ENCODE peak calls at places on chromosome 3, in ten cellular contexts. J, Y, V, D, E, H, K, S, M and R are unnamed samples.

GRCh38 chr3:128997486-128997885 is 3.6 kb upstream of the CFAP92 start:
- DNase-seq in J (no peak), Y (no peak), V (no peak), D (no peak), E (no peak), H (no peak), K (no peak), S (no peak), M (no peak), R (no peak)

GRCh38 chr3:141876891-141877561 is 583 bp downstream of the ATP1B3 start:
- DNase-seq in J (no peak), Y (no peak), V (no peak), D (peak), E (peak), H (peak), K (peak), S (peak), M (peak), R (no peak)

GRCh38 chr3:46284981-46285683 is 42.9 kb downstream of the CCR3 start:
- DNase-seq in J (no peak), Y (no peak), V (no peak), D (no peak), E (no peak), H (no peak), K (peak), S (no peak), M (no peak), R (no peak)

GRCh38 chr3:72798552-72799195 is 49.6 kb downstream of the SHQ1 start:
- DNase-seq in J (no peak), Y (no peak), V (no peak), D (no peak), E (no peak), H (no peak), K (no peak), S (no peak), M (no peak), R (no peak)

GRCh38 chr3:152779649-152780048 is 55.3 kb upstream of the P2RY1 start:
- DNase-seq in J (no peak), Y (peak), V (no peak), D (no peak), E (no peak), H (no peak), K (no peak), S (no peak), M (no peak), R (no peak)

GRCh38 chr3:55724851-55725250 is 237.7 kb upstream of the WNT5A start:
- DNase-seq in J (no peak), Y (no peak), V (no peak), D (no peak), E (no peak), H (no peak), K (no peak), S (no peak), M (no peak), R (no peak)

GRCh38 chr3:52490938-52491526 is 4.1 kb upstream of the STAB1 start:
- DNase-seq in J (no peak), Y (no peak), V (no peak), D (no peak), E (peak), H (no peak), K (no peak), S (no peak), M (no peak), R (no peak)

GRCh38 chr3:170697803-170698350 is 112.0 kb upstream of the SLC7A14 start:
- DNase-seq in J (no peak), Y (no peak), V (no peak), D (peak), E (no peak), H (no peak), K (no peak), S (peak), M (peak), R (no peak)

GRCh38 chr3:60594025-60594424 is 657.2 kb downstream of the FHIT start:
- DNase-seq in J (peak), Y (no peak), V (no peak), D (no peak), E (no peak), H (no peak), K (no peak), S (no peak), M (no peak), R (no peak)

GRCh38 chr3:109278141-109278540 is 38.2 kb downstream of the DPPA2 start:
- DNase-seq in J (no peak), Y (no peak), V (no peak), D (no peak), E (no peak), H (no peak), K (no peak), S (no peak), M (no peak), R (no peak)

GRCh38 chr3:48215466-48215865 is 7.8 kb upstream of the CAMP start:
- DNase-seq in J (no peak), Y (peak), V (no peak), D (no peak), E (no peak), H (no peak), K (no peak), S (no peak), M (no peak), R (no peak)

GRCh38 chr3:52028572-52028971 is 27.8 kb downstream of the DUSP7 start:
- DNase-seq in J (no peak), Y (no peak), V (no peak), D (no peak), E (no peak), H (no peak), K (no peak), S (no peak), M (no peak), R (no peak)

GRCh38 chr3:44068753-44069152 is 172.9 kb upstream of the TOPAZ1 start:
- DNase-seq in J (no peak), Y (no peak), V (no peak), D (no peak), E (no peak), H (no peak), K (no peak), S (no peak), M (no peak), R (no peak)

GRCh38 chr3:39064646-39065045 is 12.8 kb downstream of the WDR48 start:
- DNase-seq in J (no peak), Y (peak), V (no peak), D (no peak), E (peak), H (no peak), K (no peak), S (no peak), M (no peak), R (peak)

GRCh38 chr3:122512284-122512683 is 2.5 kb downstream of the KPNA1 start:
- DNase-seq in J (no peak), Y (no peak), V (no peak), D (no peak), E (no peak), H (no peak), K (no peak), S (no peak), M (no peak), R (no peak)

GRCh38 chr3:184942735-184943134 is 130.8 kb downstream of the VPS8 start:
- DNase-seq in J (no peak), Y (no peak), V (no peak), D (no peak), E (no peak), H (no peak), K (no peak), S (no peak), M (no peak), R (no peak)

GRCh38 chr3:64260391-64260790 is 35.1 kb upstream of the PRICKLE2 start:
- DNase-seq in J (peak), Y (no peak), V (no peak), D (no peak), E (no peak), H (no peak), K (no peak), S (no peak), M (no peak), R (no peak)

GRCh38 chr3:138452491-138452890 is 18.1 kb downstream of the ESYT3 start:
- DNase-seq in J (no peak), Y (no peak), V (no peak), D (no peak), E (no peak), H (no peak), K (no peak), S (no peak), M (no peak), R (no peak)

GRCh38 chr3:20394243-20394642 is 208.2 kb upstream of the SGO1 start:
- DNase-seq in J (no peak), Y (no peak), V (no peak), D (no peak), E (no peak), H (no peak), K (no peak), S (no peak), M (no peak), R (no peak)

GRCh38 chr3:149471991-149472390 is 2.5 kb upstream of the TM4SF4 start:
- DNase-seq in J (no peak), Y (no peak), V (no peak), D (peak), E (peak), H (no peak), K (no peak), S (no peak), M (no peak), R (no peak)

GRCh38 chr3:127670229-127670559 is 2.6 kb upstream of the ABTB1 start:
- DNase-seq in J (no peak), Y (no peak), V (no peak), D (no peak), E (no peak), H (no peak), K (no peak), S (no peak), M (no peak), R (no peak)

GRCh38 chr3:16885948-16886683 is 1.4 kb downstream of the PLCL2 start:
- DNase-seq in J (no peak), Y (no peak), V (no peak), D (no peak), E (no peak), H (no peak), K (no peak), S (no peak), M (no peak), R (no peak)

GRCh38 chr3:175020101-175020500 is 161.0 kb downstream of the NAALADL2 start:
- DNase-seq in J (no peak), Y (no peak), V (no peak), D (no peak), E (no peak), H (no peak), K (no peak), S (no peak), M (no peak), R (no peak)

GRCh38 chr3:57998366-57999283 is 9.6 kb upstream of the FLNB start:
- DNase-seq in J (no peak), Y (no peak), V (no peak), D (no peak), E (no peak), H (no peak), K (no peak), S (no peak), M (no peak), R (no peak)

GRCh38 chr3:14616606-14617507 is 34.7 kb upstream of the CCDC174 start:
- DNase-seq in J (no peak), Y (no peak), V (no peak), D (no peak), E (no peak), H (no peak), K (no peak), S (no peak), M (no peak), R (no peak)

GRCh38 chr3:134810850-134811249 is 15.8 kb downstream of the EPHB1 start:
- DNase-seq in J (no peak), Y (no peak), V (no peak), D (no peak), E (no peak), H (no peak), K (no peak), S (no peak), M (no peak), R (no peak)

GRCh38 chr3:10352146-10352911 is 31.4 kb upstream of the SEC13 start:
- DNase-seq in J (peak), Y (no peak), V (no peak), D (no peak), E (peak), H (no peak), K (no peak), S (no peak), M (no peak), R (peak)

GRCh38 chr3:173553635-173554280 is 156.2 kb downstream of the NLGN1 start:
- DNase-seq in J (peak), Y (peak), V (peak), D (peak), E (peak), H (no peak), K (no peak), S (peak), M (peak), R (peak)

GRCh38 chr3:10855083-10855870 is 39.2 kb downstream of the SLC6A11 start:
- DNase-seq in J (no peak), Y (no peak), V (no peak), D (no peak), E (no peak), H (no peak), K (no peak), S (no peak), M (no peak), R (no peak)